ENCODE peak calls at places on chromosome 13, in eight cellular contexts. N, P, D, J, H, L, Z and G are unnamed samples.

GRCh38 chr13:80945328-80945727 is 604.4 kb upstream of the SPRY2 start:
- DNase-seq in Z (no peak), L (no peak), J (no peak), H (no peak), N (no peak), D (peak; percentile 91), P (peak; percentile 9), G (no peak)

GRCh38 chr13:90974249-90974954 is 373.1 kb upstream of the MIR17HG start:
- DNase-seq in L (no peak), J (no peak), N (no peak), P (no peak), D (no peak), Z (no peak), H (no peak), G (no peak)

GRCh38 chr13:26459276-26460131 is 98.0 kb upstream of the WASF3 start:
- DNase-seq in P (no peak), H (no peak), N (no peak), Z (no peak), D (no peak), L (no peak), J (no peak), G (no peak)

GRCh38 chr13:69565334-69565733 is 542.3 kb upstream of the ATXN8OS start:
- DNase-seq in D (peak; percentile 56), Z (no peak), N (no peak), P (peak; percentile 2), L (no peak), H (no peak), J (no peak), G (no peak)

GRCh38 chr13:50226515-50227147 is 211.4 kb downstream of the KCNRG start:
- DNase-seq in Z (no peak), N (no peak), P (no peak), H (no peak), J (no peak), L (no peak), D (no peak), G (no peak)

GRCh38 chr13:99304541-99304940 is 2.7 kb downstream of the GPR183 start:
- DNase-seq in D (no peak), H (no peak), L (no peak), J (no peak), N (no peak), P (no peak), Z (no peak), G (no peak)

GRCh38 chr13:50310734-50311133 is 295.5 kb downstream of the KCNRG start:
- DNase-seq in Z (no peak), N (no peak), D (no peak), P (no peak), H (no peak), L (no peak), J (no peak), G (no peak)

GRCh38 chr13:100633461-100633860 is 41.1 kb downstream of the TMTC4 start:
- DNase-seq in Z (no peak), J (no peak), N (no peak), D (no peak), L (no peak), P (no peak), H (no peak), G (no peak)

GRCh38 chr13:27339299-27339698 is 68.7 kb downstream of the RASL11A start:
- DNase-seq in D (peak; percentile 63), Z (peak; percentile 11), P (peak; percentile 43), N (peak; percentile 21), L (peak; percentile 28), J (no peak), H (no peak), G (peak; percentile 50)

GRCh38 chr13:43946281-43946680 is 66.6 kb downstream of the LACC1 start:
- DNase-seq in P (no peak), L (no peak), Z (no peak), N (no peak), H (no peak), J (no peak), D (no peak), G (no peak)

GRCh38 chr13:73984949-73985691 is 149.1 kb downstream of the KLF12 start:
- DNase-seq in H (no peak), Z (no peak), D (no peak), L (peak; percentile 54), J (no peak), P (no peak), N (peak; percentile 66), G (no peak)

GRCh38 chr13:23714672-23715071 is 144.5 kb downstream of the TNFRSF19 start:
- DNase-seq in P (no peak), L (no peak), H (no peak), D (no peak), J (no peak), Z (no peak), N (no peak), G (no peak)

GRCh38 chr13:44267203-44267602 is 106.4 kb upstream of the SERP2 start:
- DNase-seq in N (no peak), Z (no peak), J (no peak), H (no peak), L (no peak), D (no peak), P (no peak), G (no peak)

GRCh38 chr13:35888327-35888940 is 242.7 kb downstream of the DCLK1 start:
- DNase-seq in D (no peak), Z (no peak), N (no peak), L (no peak), P (no peak), H (no peak), J (no peak), G (no peak)

GRCh38 chr13:65724261-65724660 is 1505.9 kb downstream of the PCDH9 start:
- DNase-seq in N (no peak), D (no peak), L (no peak), Z (no peak), J (no peak), P (no peak), H (no peak), G (no peak)

GRCh38 chr13:85896516-85897450 is 97.6 kb upstream of the SLITRK6 start:
- DNase-seq in J (no peak), D (peak; percentile 3), L (no peak), Z (no peak), N (no peak), H (peak; percentile 31), P (no peak), G (no peak)

GRCh38 chr13:30870049-30870884 is 35.8 kb upstream of the MEDAG start:
- DNase-seq in J (peak; percentile 91), P (peak; percentile 21), H (peak; percentile 96), N (peak; percentile 11), D (peak; percentile 11), Z (no peak), L (no peak), G (peak; percentile 75)

GRCh38 chr13:96575423-96576320 is 418.6 kb downstream of the OXGR1 start:
- DNase-seq in H (no peak), D (no peak), L (no peak), Z (no peak), J (no peak), N (no peak), P (no peak), G (no peak)

GRCh38 chr13:31725841-31726240 is 13.5 kb upstream of the RXFP2 start:
- DNase-seq in Z (no peak), H (no peak), L (no peak), N (no peak), P (no peak), D (no peak), J (no peak), G (no peak)

GRCh38 chr13:80577951-80578670 is 237.2 kb upstream of the SPRY2 start:
- DNase-seq in L (no peak), N (no peak), P (no peak), J (no peak), D (peak; percentile 7), H (no peak), Z (no peak), G (no peak)

GRCh38 chr13:44022196-44022595 is 142.5 kb downstream of the LACC1 start:
- DNase-seq in D (no peak), N (no peak), J (no peak), L (no peak), P (no peak), Z (no peak), H (no peak), G (no peak)

GRCh38 chr13:31944262-31945160 is 87.1 kb upstream of the FRY start:
- DNase-seq in P (no peak), D (no peak), J (no peak), H (no peak), Z (no peak), L (no peak), N (no peak), G (no peak)

GRCh38 chr13:59442946-59443345 is 720.8 kb downstream of the DIAPH3 start:
- DNase-seq in P (no peak), J (no peak), L (no peak), H (no peak), Z (no peak), D (no peak), N (no peak), G (no peak)

GRCh38 chr13:104750377-104750776 is 1684.2 kb upstream of the SLC10A2 start:
- DNase-seq in N (no peak), H (no peak), P (peak; percentile 16), Z (no peak), J (no peak), D (no peak), L (no peak), G (no peak)

GRCh38 chr13:83621765-83622421 is 260.4 kb downstream of the SLITRK1 start:
- DNase-seq in D (no peak), N (no peak), H (no peak), J (no peak), P (no peak), Z (no peak), L (no peak), G (no peak)

GRCh38 chr13:52162279-52163101 is 3.1 kb upstream of the NEK3 start:
- DNase-seq in D (peak; percentile 31), L (no peak), P (no peak), Z (no peak), N (no peak), H (no peak), J (no peak), G (no peak)

GRCh38 chr13:27354379-27354778 is 70.0 kb upstream of the GTF3A start:
- DNase-seq in P (no peak), L (no peak), H (no peak), Z (no peak), D (no peak), J (no peak), N (no peak), G (no peak)

GRCh38 chr13:99829593-99830239 is 141.9 kb downstream of the ZIC5 start:
- DNase-seq in J (no peak), Z (no peak), D (no peak), P (no peak), H (no peak), L (no peak), N (no peak), G (no peak)

GRCh38 chr13:98801626-98802418 is 49.4 kb upstream of the SLC15A1 start:
- DNase-seq in D (no peak), P (no peak), L (no peak), H (no peak), Z (no peak), N (no peak), J (no peak), G (no peak)

GRCh38 chr13:102650444-102650843 is 44.4 kb downstream of the METTL21C start:
- DNase-seq in H (no peak), L (no peak), P (no peak), Z (no peak), J (no peak), D (no peak), N (no peak), G (no peak)

GRCh38 chr13:29511439-29511814 is 84.1 kb downstream of the SLC7A1 start:
- DNase-seq in J (no peak), P (no peak), L (no peak), N (no peak), Z (no peak), H (no peak), D (no peak), G (no peak)

GRCh38 chr13:30618186-30618937 is 642 bp downstream of the USPL1 start:
- DNase-seq in J (no peak), H (no peak), P (peak; percentile 3), Z (peak; percentile 64), D (peak; percentile 15), L (no peak), N (no peak), G (peak; percentile 59)

GRCh38 chr13:113166681-113167080 is 8.2 kb downstream of the PROZ start:
- DNase-seq in P (no peak), D (no peak), H (no peak), J (no peak), L (no peak), N (no peak), Z (no peak), G (no peak)

GRCh38 chr13:74062933-74063332 is 71.3 kb downstream of the KLF12 start:
- DNase-seq in L (no peak), P (no peak), Z (no peak), J (no peak), H (peak; percentile 85), N (peak; percentile 40), D (no peak), G (no peak)